ENCODE peak calls at places on chromosome 19, in eight cellular contexts. E, K, O, P, H, V, Z and L are unnamed samples. For H3K4me1, the result is how much of the 10 kb centered on the place peaks cover.

GRCh38 chr19:5078666-5079409 is 109.9 kb downstream of the KDM4B start:
- DNase-seq in O (no peak), P (no peak), E (no peak), Z (no peak), K (no peak), H (no peak), V (no peak), L (no peak)

GRCh38 chr19:31141301-31141700 is 207.9 kb downstream of the TSHZ3 start:
- DNase-seq in O (no peak), Z (no peak), H (no peak), E (no peak), K (no peak), P (no peak), V (no peak), L (no peak)

GRCh38 chr19:27529158-27529557 is 1683.8 kb downstream of the UQCRFS1 start:
- DNase-seq in V (no peak), P (no peak), O (no peak), H (no peak), K (no peak), E (no peak), Z (no peak), L (no peak)

GRCh38 chr19:7371001-7371400 is 22.3 kb downstream of the ARHGEF18 start:
- DNase-seq in V (no peak), K (no peak), P (no peak), O (no peak), E (no peak), Z (no peak), H (no peak), L (no peak)

GRCh38 chr19:51688665-51689571 is 4.2 kb upstream of the SPACA6 start:
- DNase-seq in Z (peak), P (peak), V (peak), O (peak), H (peak), E (peak), K (peak), L (no peak)

GRCh38 chr19:19745496-19746285 is 12.8 kb upstream of the ZNF14 start:
- DNase-seq in E (no peak), V (no peak), P (peak), Z (no peak), K (no peak), H (no peak), O (no peak), L (no peak)

GRCh38 chr19:52520013-52520412 is 7.5 kb upstream of the ZNF808 start:
- DNase-seq in O (peak), P (no peak), K (peak), Z (no peak), H (no peak), E (no peak), V (peak), L (no peak)

GRCh38 chr19:51422053-51422448 is 4.6 kb upstream of the SIGLEC10 start:
- DNase-seq in E (peak), H (peak), K (peak), V (peak), Z (peak), O (peak), P (peak), L (peak)

GRCh38 chr19:30069535-30070197 is 127.6 kb downstream of the URI1 start:
- DNase-seq in O (no peak), E (no peak), K (no peak), P (no peak), H (no peak), V (no peak), Z (no peak), L (no peak)

GRCh38 chr19:34308381-34309367 is 54.3 kb downstream of the GARRE1 start:
- DNase-seq in K (no peak), O (no peak), Z (no peak), E (peak), V (no peak), H (no peak), P (no peak), L (peak)

GRCh38 chr19:1237027-1237659 is 662 bp downstream of the CBARP start:
- DNase-seq in Z (no peak), P (peak), E (peak), H (no peak), V (no peak), K (peak), O (peak), L (no peak)

GRCh38 chr19:3518231-3518630 is 12.1 kb downstream of the FZR1 start:
- DNase-seq in H (no peak), O (no peak), K (no peak), E (no peak), V (peak), P (no peak), Z (no peak), L (no peak)

GRCh38 chr19:12748489-12748888 is 3.1 kb upstream of the BEST2 start:
- DNase-seq in E (no peak), Z (no peak), O (no peak), V (no peak), P (peak), H (no peak), K (peak), L (no peak)

GRCh38 chr19:32652893-32653625 is 21.9 kb downstream of the ANKRD27 start:
- DNase-seq in P (peak), K (no peak), E (no peak), Z (no peak), O (peak), H (no peak), V (no peak), L (no peak)

GRCh38 chr19:41698746-41699230 is 9.6 kb upstream of the CEACAM5 start:
- DNase-seq in K (no peak), O (no peak), P (no peak), V (no peak), Z (no peak), E (no peak), H (no peak), L (no peak)

DNA sequence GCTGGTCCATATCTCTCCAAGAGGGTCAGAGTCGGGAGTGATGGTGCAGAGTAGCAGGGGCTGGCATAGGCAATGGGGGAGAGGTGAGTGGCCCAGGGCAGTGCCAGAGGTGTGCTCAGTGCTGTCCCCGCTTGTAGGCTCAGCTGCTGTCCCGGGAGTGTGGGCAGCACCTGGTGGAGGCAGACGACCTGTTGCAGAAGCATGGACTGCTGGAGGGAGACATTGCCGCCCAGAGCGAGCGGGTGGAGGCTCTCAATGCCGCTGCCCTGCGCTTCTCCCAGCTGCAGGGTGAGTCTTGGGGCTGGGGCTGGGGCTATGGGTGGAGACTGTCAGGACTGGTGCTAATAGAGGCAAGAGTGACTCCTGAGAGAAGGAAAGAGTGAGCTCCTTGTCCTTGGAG is 39.3 kb downstream of the SPTBN4 start:
- DNase-seq in K (no peak), V (no peak), E (no peak), P (no peak), O (no peak), H (no peak), Z (no peak), L (no peak)
- H3K4me1 ChIP-seq in K (under half), V (under half), E (under half), P (under half), O (under half), H (under half), Z (under half), L (under half)

GRCh38 chr19:11624064-11624463 is 26.8 kb downstream of the ZNF627 start:
- DNase-seq in K (no peak), V (no peak), E (peak), H (peak), Z (no peak), O (peak), P (no peak), L (no peak)
- TF ChIP-seq EZH2phosphoT487 in K (no peak), V (no peak), E (no peak), H (no peak), Z (no peak), O (no peak), P (no peak), L (no peak)

GRCh38 chr19:55277494-55277893 is 2.4 kb downstream of the HSPBP1 start:
- DNase-seq in K (no peak), E (no peak), Z (no peak), P (no peak), H (no peak), O (no peak), V (no peak), L (no peak)
- H3K4me1 ChIP-seq in K (under half), E (under half), Z (under half), P (under half), H (under half), O (under half), V (under half), L (half or more)

GRCh38 chr19:17703823-17704463 is 15.3 kb upstream of the MAP1S start:
- DNase-seq in Z (peak), H (peak), K (peak), P (peak), V (peak), E (peak), O (no peak), L (peak)
- TF ChIP-seq EZH2phosphoT487 in Z (no peak), H (no peak), K (no peak), P (no peak), V (no peak), E (no peak), O (no peak), L (no peak)

DNA sequence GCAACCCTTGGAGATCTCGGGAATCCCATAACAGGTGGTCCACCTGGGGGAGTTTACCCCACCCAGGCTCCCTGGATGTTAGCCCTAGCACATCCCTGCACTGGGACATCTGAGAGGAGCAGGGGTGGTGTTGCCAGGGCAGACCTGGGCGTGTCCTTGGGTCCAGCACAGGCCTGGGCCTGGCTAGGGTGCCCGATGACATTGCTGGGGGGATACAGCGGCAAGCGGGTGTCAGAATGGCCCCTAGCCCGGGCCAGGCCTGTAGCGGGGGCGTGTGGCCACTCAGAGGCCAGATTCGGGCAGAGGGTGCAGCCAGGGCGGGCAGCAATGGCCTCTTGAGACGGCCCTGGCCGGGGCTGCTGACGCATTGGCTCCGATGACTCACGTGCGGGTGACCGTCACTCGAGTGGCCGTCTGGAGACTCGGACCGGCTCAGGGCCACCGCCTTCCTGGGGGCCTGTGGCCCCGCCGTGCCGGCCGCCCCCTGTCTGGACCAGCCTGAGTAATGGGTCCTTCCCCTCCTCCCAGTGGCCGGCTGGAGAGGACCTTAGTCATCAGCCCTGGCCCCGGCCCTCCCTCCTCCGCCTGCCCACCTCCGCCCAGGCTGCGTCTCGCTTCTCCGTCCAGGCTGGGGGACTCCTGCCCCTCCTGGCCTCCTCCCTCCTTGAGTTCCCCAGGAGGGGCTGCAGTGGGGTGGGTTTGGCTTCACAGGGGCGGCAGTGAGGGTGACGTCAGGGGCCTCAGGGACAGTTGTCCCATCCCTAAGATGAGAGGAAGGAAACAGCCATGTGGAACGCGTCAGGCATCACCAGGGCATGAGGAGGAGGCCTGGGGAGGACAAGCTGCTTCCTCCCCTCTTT is 23.2 kb upstream of the CRTC1 start:
- DNase-seq in V (no peak), K (no peak), P (no peak), H (no peak), Z (no peak), O (no peak), E (peak), L (no peak)
- H3K4me1 ChIP-seq in V (under half), K (under half), P (under half), H (under half), Z (under half), O (under half), E (under half), L (under half)

GRCh38 chr19:14081797-14082674 is 3.5 kb downstream of the C19orf67 start:
- DNase-seq in O (peak), K (peak), E (peak), H (peak), Z (no peak), P (no peak), V (no peak), L (no peak)
- TF ChIP-seq EZH2phosphoT487 in O (no peak), K (no peak), E (no peak), H (no peak), Z (no peak), P (no peak), V (no peak), L (no peak)